ENCODE peak calls at places on chromosomes 11 and 22, in six cellular contexts. U, W, S, Z, V and G are unnamed samples. For H3K27me3, the result is how much of the 10 kb centered on the place peaks cover.

GRCh38 chr22:39244073-39244495 is 698 bp downstream of the PDGFB start:
- DNase-seq in S (peak), V (no peak), U (no peak), Z (peak), W (no peak), G (no peak)

GRCh38 chr22:49524362-49524761 is 303.3 kb downstream of the BRD1 start:
- DNase-seq in U (no peak), Z (no peak), S (no peak), W (no peak), V (no peak), G (no peak)

GRCh38 chr11:1470681-1471611 is 15.6 kb downstream of the MOB2 start:
- DNase-seq in U (no peak), S (no peak), Z (no peak), W (no peak), V (no peak), G (no peak)

GRCh38 chr11:42043312-42043711 is 583.9 kb upstream of the LRRC4C start:
- DNase-seq in V (no peak), W (no peak), Z (no peak), S (no peak), U (no peak), G (no peak)

GRCh38 chr22:28955817-28956216 is 72.4 kb downstream of the ZNRF3 start:
- DNase-seq in Z (peak), V (no peak), W (no peak), S (no peak), U (no peak), G (no peak)

GRCh38 chr11:34044664-34045485 is 6.7 kb upstream of the CAPRIN1 start:
- DNase-seq in U (peak), V (peak), S (peak), W (peak), Z (peak), G (no peak)

GRCh38 chr11:75024764-75025211 is 36.1 kb downstream of the NEU3 start:
- DNase-seq in W (no peak), U (no peak), Z (no peak), V (no peak), S (no peak), G (no peak)

GRCh38 chr11:72730243-72730642 is 22.0 kb downstream of the ARAP1 start:
- DNase-seq in W (no peak), U (peak), S (no peak), V (no peak), Z (no peak), G (no peak)

GRCh38 chr11:72668645-72669347 is 5.4 kb downstream of the PDE2A start:
- DNase-seq in W (no peak), Z (no peak), V (no peak), U (no peak), S (no peak), G (peak)

GRCh38 chr11:33724644-33725035 is 11.6 kb downstream of the CD59 start:
- DNase-seq in S (no peak), V (no peak), Z (no peak), W (peak), U (no peak), G (no peak)

GRCh38 chr11:110133182-110133581 is 40.0 kb downstream of the ZC3H12C start:
- DNase-seq in S (no peak), W (no peak), V (no peak), Z (no peak), U (no peak), G (no peak)

GRCh38 chr11:110131386-110132123 is 38.4 kb downstream of the ZC3H12C start:
- DNase-seq in W (no peak), V (no peak), S (no peak), U (no peak), Z (no peak), G (peak)

GRCh38 chr11:110128161-110128560 is 35.0 kb downstream of the ZC3H12C start:
- DNase-seq in V (peak), Z (peak), S (no peak), W (peak), U (no peak), G (peak)

GRCh38 chr11:110130642-110131238 is 37.5 kb downstream of the ZC3H12C start:
- DNase-seq in Z (no peak), U (peak), W (peak), V (peak), S (no peak), G (peak)

DNA sequence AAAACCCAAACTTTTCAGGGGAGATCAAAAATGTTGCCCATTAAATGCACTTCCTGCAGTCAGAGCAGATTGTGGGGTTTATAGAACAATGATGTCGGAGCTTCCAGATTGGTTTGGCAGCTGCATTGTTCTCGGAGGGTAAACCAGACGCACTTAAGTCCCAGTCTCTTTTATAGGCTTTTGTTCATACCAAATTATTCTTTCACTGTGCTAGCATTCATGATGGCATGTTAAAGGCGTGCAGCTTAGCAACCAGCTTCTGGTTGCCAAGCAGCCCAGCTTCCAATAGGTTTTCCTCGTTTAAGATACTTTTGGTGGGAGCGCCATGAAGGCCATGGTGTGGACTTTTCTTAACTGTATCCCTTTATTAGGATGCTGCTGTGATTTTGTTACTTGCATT is 40.9 kb downstream of the ZC3H12C start:
- DNase-seq in U (no peak), W (no peak), V (no peak), S (no peak), Z (no peak), G (peak)
- H4K91ac ChIP-seq in U (no peak), W (no peak), V (no peak), S (no peak), Z (no peak), G (no peak)

DNA sequence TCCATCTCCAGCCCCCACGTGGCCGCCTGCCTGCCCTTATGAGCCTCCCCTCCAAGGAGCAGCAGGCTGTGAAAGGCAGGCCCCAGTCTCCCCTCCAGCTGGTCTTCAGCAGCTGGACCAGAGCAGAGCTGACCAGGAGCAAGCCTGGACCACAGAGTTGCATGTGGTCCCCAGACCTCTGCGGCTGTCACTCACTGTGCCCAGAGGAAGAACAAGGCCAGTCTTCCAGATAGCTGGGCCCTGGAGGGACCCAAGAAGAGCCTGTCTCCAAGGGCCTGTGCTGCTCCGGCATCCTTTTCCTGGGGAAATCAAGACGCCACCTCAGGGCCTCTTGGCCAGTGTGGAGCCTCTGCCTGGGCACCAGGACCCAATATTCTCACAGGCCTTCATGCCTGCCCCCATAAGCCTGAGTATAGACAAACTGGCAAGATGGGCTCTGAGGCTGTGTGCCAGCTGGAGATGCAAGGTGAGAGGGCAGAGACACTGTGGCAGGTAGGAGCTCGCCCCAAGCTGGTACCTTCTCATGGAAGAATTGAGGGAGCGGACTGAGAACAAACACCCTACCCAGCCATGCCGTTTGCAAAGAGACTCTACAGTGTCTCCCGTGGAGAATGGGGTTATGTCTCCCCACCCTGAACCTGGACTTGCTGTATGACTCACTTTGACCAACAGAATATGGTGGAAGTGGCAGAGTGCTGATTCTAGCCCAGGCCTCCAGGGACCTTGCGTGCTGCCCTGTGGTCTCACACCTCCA is 8.5 kb upstream of the LINC01488 start:
- DNase-seq in V (no peak), W (no peak), Z (no peak), S (no peak), U (no peak), G (no peak)
- H3K27me3 ChIP-seq in V (under half), W (under half), Z (under half), S (under half), U (under half), G (under half)

GRCh38 chr22:36049678-36049997 is 21.0 kb upstream of the RBFOX2 start:
- DNase-seq in V (no peak), W (no peak), S (no peak), Z (no peak), U (no peak), G (no peak)
- H2AFZ ChIP-seq in V (no peak), W (no peak), S (no peak), Z (no peak), U (no peak), G (no peak)

GRCh38 chr11:111297696-111298095 is 650 bp upstream of the POU2AF3 start:
- DNase-seq in Z (no peak), S (peak), V (no peak), U (peak), W (no peak), G (no peak)

GRCh38 chr11:111296196-111296595 is 2.1 kb upstream of the POU2AF3 start:
- DNase-seq in W (no peak), S (no peak), V (no peak), Z (no peak), U (no peak), G (no peak)

GRCh38 chr11:111300569-111300968 is 2.2 kb downstream of the POU2AF3 start:
- DNase-seq in V (no peak), Z (no peak), S (no peak), W (no peak), U (no peak), G (no peak)

GRCh38 chr11:111299111-111300026 is 1.0 kb downstream of the POU2AF3 start:
- DNase-seq in W (peak), S (peak), U (peak), Z (peak), V (peak), G (peak)

GRCh38 chr11:111298466-111299110 is at the start of gene POU2AF3:
- DNase-seq in S (no peak), Z (no peak), W (no peak), V (no peak), U (peak), G (no peak)
- H4K91ac ChIP-seq in S (no peak), Z (peak), W (no peak), V (peak), U (no peak), G (no peak)

GRCh38 chr11:120342678-120343077 is 6.5 kb downstream of the ARHGEF12 start:
- DNase-seq in V (no peak), S (no peak), Z (no peak), U (no peak), W (no peak), G (no peak)

GRCh38 chr11:120344302-120345004 is 8.2 kb downstream of the ARHGEF12 start:
- DNase-seq in S (no peak), Z (peak), U (no peak), V (peak), W (peak), G (no peak)

GRCh38 chr11:120346233-120346632 is 10.0 kb downstream of the ARHGEF12 start:
- DNase-seq in U (no peak), Z (no peak), V (no peak), W (no peak), S (no peak), G (no peak)

GRCh38 chr11:120342226-120342625 is 6.0 kb downstream of the ARHGEF12 start:
- DNase-seq in S (no peak), W (no peak), V (no peak), Z (no peak), U (no peak), G (no peak)

DNA sequence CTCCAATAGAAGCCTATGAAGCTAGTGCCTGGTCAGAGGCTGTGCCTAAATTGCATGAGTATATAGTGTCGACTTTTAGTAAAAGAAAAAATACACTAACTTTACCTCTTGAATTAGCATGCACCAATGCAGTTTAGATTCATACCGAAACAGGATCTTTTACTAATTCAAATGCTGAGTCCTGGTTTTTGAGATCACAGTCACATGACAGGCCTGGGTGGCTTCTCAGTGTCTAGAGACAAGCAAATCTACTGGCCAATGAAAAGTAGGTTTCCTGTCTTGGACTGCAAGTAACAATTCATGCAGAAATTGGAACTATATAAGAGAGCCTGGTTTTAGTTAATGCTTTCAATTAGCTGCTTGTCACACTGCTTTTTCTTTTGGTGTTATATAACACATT is 7.2 kb downstream of the ARHGEF12 start:
- DNase-seq in S (no peak), Z (no peak), W (no peak), V (no peak), U (no peak), G (no peak)
- H3K27me3 ChIP-seq in S (under half), Z (under half), W (under half), V (under half), U (under half), G (under half)

DNA sequence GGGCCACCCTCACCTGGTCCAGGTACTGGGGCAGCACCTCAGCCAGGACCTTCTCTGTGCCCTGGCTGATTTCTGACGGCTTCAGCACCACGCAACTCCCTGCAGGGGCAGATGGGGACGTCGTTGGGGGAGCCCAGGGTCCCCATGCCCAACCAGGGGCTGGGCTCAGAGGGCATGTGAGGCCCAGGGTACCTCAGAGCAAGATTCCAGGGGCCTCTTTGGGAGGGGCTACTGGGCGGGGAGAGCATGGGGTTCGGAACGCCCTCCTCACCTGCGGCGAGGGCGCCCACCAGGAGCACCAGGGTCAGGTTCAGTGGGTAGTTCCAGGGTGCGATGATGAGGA is 8.1 kb downstream of the ALDH3B2 start:
- DNase-seq in U (no peak), W (no peak), Z (no peak), V (no peak), S (no peak), G (no peak)
- H2AFZ ChIP-seq in U (no peak), W (no peak), Z (no peak), V (no peak), S (no peak), G (no peak)

DNA sequence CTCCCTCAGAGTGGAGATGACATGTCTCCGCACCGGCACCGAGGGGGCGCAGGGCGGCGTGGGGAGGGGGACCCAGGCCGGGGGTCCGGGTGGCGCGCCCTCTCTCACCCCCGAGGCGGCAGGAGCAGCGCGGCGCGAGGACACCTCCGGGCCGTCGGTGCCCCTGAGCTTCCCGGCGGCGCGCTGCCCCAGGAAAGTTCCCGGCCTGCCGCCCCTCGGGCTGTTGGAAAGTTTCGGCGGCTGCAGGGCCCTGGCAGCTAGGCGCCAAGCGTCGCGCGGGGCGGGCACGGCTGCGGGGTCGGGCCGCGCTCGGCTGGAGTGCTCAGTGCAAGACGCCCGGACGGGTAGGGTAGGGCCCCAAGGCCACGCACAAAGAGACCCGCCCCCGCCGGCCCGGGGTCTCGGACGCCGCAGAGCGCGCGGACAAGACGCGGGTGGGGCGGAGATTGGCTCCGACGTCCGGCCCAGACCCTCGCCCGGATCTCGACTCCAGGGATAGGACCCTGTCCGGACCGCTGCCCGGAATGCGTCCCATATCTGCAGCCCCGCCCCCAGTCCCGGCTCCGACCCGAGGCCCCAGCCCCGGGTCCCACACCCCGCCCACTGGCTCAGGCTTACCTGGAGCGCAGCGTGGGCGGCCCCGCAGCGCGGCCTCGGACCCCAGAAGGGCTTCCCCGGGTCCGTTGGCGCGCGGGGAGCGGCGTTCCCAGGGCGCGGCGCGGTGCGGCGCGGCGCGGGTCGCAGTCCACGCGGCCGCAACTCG is 471 bp downstream of the ARVCF start:
- DNase-seq in Z (peak), W (no peak), V (peak), U (peak), S (peak), G (no peak)
- H4K91ac ChIP-seq in Z (no peak), W (no peak), V (peak), U (no peak), S (no peak), G (no peak)